ENCODE peak calls at places on chromosomes 4 and X, in seven cellular contexts. K, Z, C, L, E, V and F are unnamed samples.

GRCh38 chr4:10285028-10285427 is 168.4 kb upstream of the WDR1 start:
- DNase-seq in K (no peak), Z (no peak), C (no peak), L (no peak), E (no peak), V (no peak), F (no peak)

GRCh38 chr4:36067116-36067515 is 177.2 kb downstream of the ARAP2 start:
- DNase-seq in K (no peak), Z (no peak), C (no peak), L (no peak), E (no peak), V (no peak), F (no peak)

GRCh38 chr4:89247951-89248350 is 59.6 kb downstream of the GPRIN3 start:
- DNase-seq in K (no peak), Z (no peak), C (peak), L (no peak), E (no peak), V (no peak), F (peak)

GRCh38 chr4:160724063-160724462 is 1439.7 kb downstream of the FSTL5 start:
- DNase-seq in K (no peak), Z (no peak), C (no peak), L (no peak), E (no peak), V (no peak), F (no peak)

GRCh38 chrX:100748133-100748532 is 16.2 kb upstream of the SYTL4 start:
- DNase-seq in K (peak), Z (no peak), C (no peak), L (no peak), E (no peak), V (no peak), F (no peak)

GRCh38 chrX:47571215-47571614 is 10.2 kb downstream of the ARAF start:
- DNase-seq in K (no peak), Z (no peak), C (no peak), L (no peak), E (no peak), V (no peak), F (no peak)

GRCh38 chr4:139278956-139279722 is 886 bp downstream of the MGARP start:
- DNase-seq in K (no peak), Z (peak), C (no peak), L (no peak), E (no peak), V (no peak), F (no peak)

GRCh38 chrX:49054073-49054762 is 4.6 kb upstream of the CCDC120 start:
- DNase-seq in K (no peak), Z (no peak), C (no peak), L (no peak), E (no peak), V (no peak), F (no peak)

GRCh38 chrX:26032141-26032917 is 105.8 kb upstream of the MAGEB18 start:
- DNase-seq in K (no peak), Z (peak), C (no peak), L (no peak), E (no peak), V (no peak), F (no peak)

GRCh38 chr4:94929696-94930095 is 171.9 kb downstream of the BMPR1B start:
- DNase-seq in K (no peak), Z (no peak), C (no peak), L (no peak), E (no peak), V (no peak), F (no peak)

GRCh38 chrX:40570346-40571093 is 10.2 kb upstream of the ATP6AP2 start:
- DNase-seq in K (no peak), Z (no peak), C (no peak), L (no peak), E (no peak), V (no peak), F (no peak)

GRCh38 chrX:129593137-129593536 is 53.1 kb downstream of the OCRL start:
- DNase-seq in K (peak), Z (peak), C (no peak), L (no peak), E (no peak), V (no peak), F (no peak)

GRCh38 chrX:48956728-48957414 is 536 bp downstream of the OTUD5 start:
- DNase-seq in K (no peak), Z (no peak), C (no peak), L (no peak), E (no peak), V (no peak), F (peak)

DNA sequence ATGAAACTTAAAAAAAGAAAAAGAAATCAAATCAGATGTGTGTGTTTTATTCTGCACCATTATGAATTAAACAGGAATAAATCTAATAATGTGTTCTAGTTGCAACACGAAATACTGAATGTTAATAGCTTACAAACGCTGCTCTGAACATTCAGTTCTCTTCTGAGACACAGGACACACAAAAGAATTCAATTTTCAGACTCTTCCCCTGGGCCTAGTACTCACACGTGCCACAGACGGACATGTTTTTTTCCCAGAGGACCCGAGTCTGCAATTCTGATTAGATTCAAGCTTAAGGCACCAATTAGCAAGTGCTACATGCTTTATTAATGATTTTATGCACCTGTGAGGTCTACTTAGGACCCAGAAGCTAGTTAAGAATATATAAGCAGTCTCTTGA is 20.5 kb downstream of the C4orf54 start:
- DNase-seq in K (no peak), Z (no peak), C (no peak), L (no peak), E (no peak), V (no peak), F (no peak)
- H3K27ac ChIP-seq in K (no peak), Z (no peak), C (no peak), L (no peak), E (no peak), V (no peak), F (no peak)

GRCh38 chrX:418927-419729 is 32.4 kb upstream of the PPP2R3B start:
- DNase-seq in K (no peak), Z (no peak), C (no peak), L (no peak), E (no peak), V (no peak), F (no peak)

GRCh38 chrX:410296-410695 is 23.6 kb upstream of the PPP2R3B start:
- DNase-seq in K (no peak), Z (no peak), C (no peak), L (no peak), E (no peak), V (no peak), F (no peak)

GRCh38 chrX:413322-414201 is 26.9 kb upstream of the PPP2R3B start:
- DNase-seq in K (no peak), Z (no peak), C (no peak), L (no peak), E (no peak), V (no peak), F (no peak)
- TF ChIP-seq CTCF in K (no peak), Z (no peak), C (no peak), L (no peak), E (no peak), V (no peak), F (no peak)

GRCh38 chrX:155876704-155877103 is 4.4 kb upstream of the VAMP7 start:
- DNase-seq in K (no peak), Z (no peak), C (no peak), L (no peak), E (no peak), V (no peak), F (no peak)

GRCh38 chrX:155871934-155872333 is 9.2 kb upstream of the VAMP7 start:
- DNase-seq in K (no peak), Z (no peak), C (no peak), L (no peak), E (no peak), V (no peak), F (no peak)

GRCh38 chrX:155873203-155873602 is 7.9 kb upstream of the VAMP7 start:
- DNase-seq in K (no peak), Z (no peak), C (no peak), L (no peak), E (no peak), V (no peak), F (no peak)

GRCh38 chrX:155877288-155877687 is 3.9 kb upstream of the VAMP7 start:
- DNase-seq in K (no peak), Z (no peak), C (no peak), L (no peak), E (no peak), V (no peak), F (no peak)

GRCh38 chrX:155874571-155875244 is 6.4 kb upstream of the VAMP7 start:
- DNase-seq in K (no peak), Z (no peak), C (no peak), L (no peak), E (no peak), V (no peak), F (no peak)
- H3K4me3 ChIP-seq in K (peak), Z (peak), C (no peak), L (peak), E (no peak), V (no peak), F (peak)

GRCh38 chrX:115503099-115503498 is 57.9 kb upstream of the PLS3 start:
- DNase-seq in K (peak), Z (no peak), C (no peak), L (no peak), E (no peak), V (no peak), F (no peak)
- H3K27ac ChIP-seq in K (no peak), Z (no peak), C (no peak), L (peak), E (no peak), V (no peak), F (no peak)